ENCODE peak calls at places on chromosomes 1 and 21, in seven cellular contexts. I is upper lobe of right lung, U is GM12864, Z is thoracic aorta, F is Caco-2, V is H9, S is A549. L is an unnamed sample.
A peak's percentile ranks its signal among the peaks of the same experiment; 100 is the strongest.

GRCh38 chr1:168236836-168237611 is 11.2 kb downstream of the SFT2D2 start:
- DNase-seq in I (no peak), U (no peak), Z (no peak), F (no peak), V (no peak), S (no peak), L (no peak)

GRCh38 chr1:1406101-1406820 is 832 bp downstream of the MRPL20 start:
- DNase-seq in I (no peak), U (no peak), Z (no peak), F (no peak), V (no peak), S (no peak), L (no peak)

GRCh38 chr1:55816456-55816794 is 601.3 kb upstream of the USP24 start:
- DNase-seq in I (no peak), U (no peak), Z (no peak), F (no peak), V (no peak), S (no peak), L (no peak)

GRCh38 chr1:53372501-53372951 is 44.7 kb upstream of the LRP8 start:
- DNase-seq in I (peak; percentile 38), U (no peak), Z (no peak), F (no peak), V (peak; percentile 13), S (no peak), L (no peak)

GRCh38 chr1:171783816-171784530 is 2.5 kb downstream of the METTL13 start:
- DNase-seq in I (no peak), U (no peak), Z (no peak), F (no peak), V (no peak), S (no peak), L (no peak)

GRCh38 chr1:88763649-88764406 is 79.8 kb downstream of the PKN2 start:
- DNase-seq in I (no peak), U (no peak), Z (no peak), F (no peak), V (no peak), S (no peak), L (no peak)

GRCh38 chr1:1182491-1183220 is 9.0 kb downstream of the TTLL10 start:
- DNase-seq in I (no peak), U (no peak), Z (no peak), F (no peak), V (peak; percentile 30), S (no peak), L (no peak)

GRCh38 chr1:206672844-206673758 is 11.6 kb upstream of the MAPKAPK2 start:
- DNase-seq in I (no peak), U (no peak), Z (no peak), F (no peak), V (no peak), S (no peak), L (no peak)

GRCh38 chr1:85449356-85449755 is 15.6 kb downstream of the DDAH1 start:
- DNase-seq in I (no peak), U (no peak), Z (no peak), F (no peak), V (no peak), S (no peak), L (no peak)

GRCh38 chr1:19385869-19386591 is 73.9 kb downstream of the SLC66A1 start:
- DNase-seq in I (no peak), U (no peak), Z (peak; percentile 25), F (peak; percentile 74), V (no peak), S (no peak), L (no peak)

GRCh38 chr1:23854568-23854967 is 13.5 kb downstream of the FUCA1 start:
- DNase-seq in I (no peak), U (no peak), Z (no peak), F (peak; percentile 11), V (no peak), S (no peak), L (no peak)

GRCh38 chr1:41936107-41936506 is 17.4 kb upstream of the HIVEP3 start:
- DNase-seq in I (no peak), U (no peak), Z (no peak), F (no peak), V (no peak), S (no peak), L (no peak)

GRCh38 chr1:36284517-36284916 is 21.7 kb upstream of the SH3D21 start:
- DNase-seq in I (no peak), U (no peak), Z (no peak), F (no peak), V (no peak), S (no peak), L (no peak)

DNA sequence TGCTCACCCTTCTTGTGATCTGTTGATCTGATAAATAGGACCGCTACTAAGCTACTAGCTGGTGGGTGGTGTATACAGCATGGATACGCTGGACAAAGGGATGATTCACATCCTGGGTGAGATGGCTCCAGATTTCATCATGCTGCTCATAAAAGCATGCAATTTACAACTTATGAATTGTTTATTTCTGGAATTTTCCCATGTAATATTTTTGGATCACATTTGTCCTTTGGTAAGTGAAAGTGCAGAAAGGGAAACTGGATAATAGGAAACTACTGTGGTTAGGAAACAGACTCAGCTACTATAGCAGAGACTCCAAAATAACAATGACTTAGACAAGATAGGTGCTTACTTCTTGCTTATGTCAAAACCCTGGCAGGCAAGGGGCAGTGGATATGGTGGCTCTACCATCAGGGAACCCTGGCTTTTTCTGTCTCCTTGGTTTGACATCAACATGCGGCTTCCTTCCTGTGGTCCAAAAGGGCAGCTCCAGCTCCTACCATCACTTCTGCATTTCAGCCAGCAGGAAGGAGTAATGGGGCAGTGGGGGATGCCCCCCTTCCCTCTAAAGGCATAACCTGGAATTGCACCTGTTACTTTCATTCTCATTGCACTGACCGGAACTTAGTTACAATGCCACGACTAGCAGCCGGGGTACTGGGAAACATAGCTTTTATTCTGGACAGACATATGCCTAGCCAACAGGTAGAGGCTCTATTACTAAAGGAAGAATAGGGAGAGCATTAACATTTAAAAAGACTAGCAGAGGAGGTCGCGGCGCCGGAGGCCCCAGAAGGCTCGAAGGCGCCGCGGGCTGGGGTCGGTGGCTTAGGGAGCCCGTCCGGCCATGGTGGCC is 13.8 kb upstream of the AK2 start:
- DNase-seq in I (no peak), U (no peak), Z (no peak), F (peak; percentile 27), V (no peak), S (no peak), L (no peak)
- TF ChIP-seq CTCF in I (no peak), U (no peak), Z (no peak), F (no peak), V (peak; percentile 25), S (no peak), L (no peak)

DNA sequence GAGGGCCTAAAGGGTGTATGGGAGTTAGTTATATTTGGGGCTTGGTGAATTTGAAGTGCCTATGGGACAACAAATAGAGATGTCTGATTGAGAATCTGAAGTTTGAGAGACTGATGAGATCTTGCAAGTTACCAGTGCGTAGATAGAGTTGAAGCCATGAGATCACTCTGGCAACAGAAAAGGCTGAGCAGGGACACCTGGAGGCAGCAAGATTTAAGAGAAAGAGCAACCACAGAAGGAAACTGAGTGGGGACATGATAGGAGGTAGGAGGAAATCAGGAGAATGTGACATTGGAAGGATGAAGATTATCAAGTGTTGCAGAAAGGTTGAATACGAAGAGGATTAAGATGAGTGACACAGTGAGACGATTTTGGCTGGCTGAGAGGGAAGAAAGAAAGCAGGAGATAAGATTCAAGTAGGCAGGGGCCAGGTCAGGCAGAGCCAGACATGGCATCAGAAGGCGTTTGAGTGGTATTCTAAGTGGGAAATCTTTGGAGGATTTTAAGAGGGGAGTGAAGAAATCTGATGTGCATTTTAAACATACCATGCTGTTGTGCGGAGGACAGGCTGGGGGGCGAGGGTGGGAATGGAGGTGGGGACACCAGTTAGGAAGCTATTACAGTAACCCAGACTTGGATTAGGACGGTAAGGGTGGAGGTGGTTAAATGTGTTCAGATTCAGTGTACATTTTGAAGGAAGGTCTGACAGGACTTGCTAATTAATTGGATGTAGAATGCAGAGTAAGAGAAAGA is 3.0 kb upstream of the MPL start:
- DNase-seq in I (peak; percentile 35), U (no peak), Z (no peak), F (no peak), V (no peak), S (no peak), L (no peak)
- TF ChIP-seq CTCF in I (no peak), U (no peak), Z (no peak), F (no peak), V (no peak), S (no peak), L (no peak)

DNA sequence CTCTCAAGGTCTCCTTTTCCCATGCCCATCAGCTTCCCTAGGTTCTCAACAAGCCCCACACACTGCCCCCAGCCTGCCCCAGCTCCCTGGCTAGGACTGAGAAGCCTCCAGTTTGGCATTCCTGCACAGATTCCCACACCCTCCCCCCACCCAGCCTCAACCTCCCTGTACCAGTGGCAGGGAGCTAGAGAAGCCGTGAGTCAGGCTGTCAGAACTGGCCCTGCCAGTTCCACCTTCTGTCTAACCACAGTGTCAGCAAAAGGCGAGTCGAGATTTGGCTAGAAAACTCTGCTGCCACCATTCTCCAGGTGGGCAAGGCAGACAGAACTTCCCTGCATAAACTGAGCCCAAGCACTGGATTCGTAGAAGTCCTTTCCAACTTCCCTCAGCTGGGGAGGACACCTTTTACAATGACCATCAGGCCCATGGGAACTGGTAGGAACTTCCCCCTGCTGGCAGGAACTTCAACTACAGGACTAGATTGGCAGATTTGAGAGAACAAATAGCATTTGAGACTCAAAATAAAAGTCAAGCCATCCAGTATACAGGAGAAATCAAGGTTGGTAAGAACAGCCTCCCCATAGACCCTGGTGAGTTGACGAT is 31.0 kb downstream of the TNNT2 start:
- DNase-seq in I (peak; percentile 18), U (no peak), Z (no peak), F (peak; percentile 72), V (peak; percentile 77), S (peak; percentile 73), L (peak; percentile 68)
- TF ChIP-seq CTCF in I (peak; percentile 59), U (peak; percentile 67), Z (peak; percentile 37), F (peak; percentile 73), V (peak; percentile 77), S (peak; percentile 54), L (peak; percentile 78)

GRCh38 chr21:34857122-34857713 is 188.4 kb downstream of the CLIC6 start:
- DNase-seq in I (no peak), U (no peak), Z (no peak), F (no peak), V (no peak), S (no peak), L (peak; percentile 36)

GRCh38 chr21:34861302-34861701 is 187.8 kb downstream of the RUNX1 start:
- DNase-seq in I (no peak), U (no peak), Z (no peak), F (no peak), V (no peak), S (no peak), L (no peak)

GRCh38 chr21:34858559-34858958 is 189.8 kb downstream of the CLIC6 start:
- DNase-seq in I (no peak), U (no peak), Z (no peak), F (no peak), V (no peak), S (no peak), L (no peak)

GRCh38 chr21:34859976-34860653 is 189.0 kb downstream of the RUNX1 start:
- DNase-seq in I (no peak), U (no peak), Z (no peak), F (no peak), V (no peak), S (no peak), L (no peak)

DNA sequence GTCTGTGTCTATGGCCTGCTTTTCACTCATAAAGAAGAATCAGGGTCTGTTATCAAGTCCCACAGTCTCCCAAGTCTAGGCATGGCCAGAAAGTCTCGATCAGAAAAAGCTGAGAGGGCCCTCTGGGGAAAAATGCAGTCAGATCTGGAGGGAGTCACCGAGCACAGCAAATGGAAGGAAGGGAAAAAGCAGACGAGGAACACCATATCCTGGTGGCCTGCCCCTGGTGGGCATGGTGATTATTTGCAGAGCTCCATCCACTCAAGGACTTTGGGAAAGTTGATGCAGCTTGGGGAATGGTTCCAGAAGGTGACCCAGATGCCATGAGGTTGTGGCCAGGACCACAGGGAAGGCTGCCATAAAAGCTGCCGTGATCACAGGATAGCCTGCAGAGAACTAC is 189.1 kb downstream of the CLIC6 start:
- DNase-seq in I (no peak), U (no peak), Z (no peak), F (peak; percentile 9), V (no peak), S (no peak), L (no peak)
- TF ChIP-seq CTCF in I (no peak), U (peak; percentile 36), Z (no peak), F (peak; percentile 43), V (peak; percentile 52), S (no peak), L (no peak)